ENCODE peak calls at places on chromosomes 16 and 17, in ten cellular contexts. L is heart right ventricle, O is upper lobe of right lung, Q is cardiac muscle cell, E is AG09309, W is heart left ventricle, C is progenitor cell of endocrine pancreas, K is fibroblast of the aortic adventitia, R is psoas muscle, A is brain microvascular endothelial cell. V is an unnamed sample.

GRCh38 chr16:59540621-59541020 is 806.5 kb upstream of the GOT2 start:
- DNase-seq in L (no peak), O (no peak), Q (no peak), E (no peak), W (no peak), C (no peak), K (no peak), R (no peak), A (peak), V (no peak)

GRCh38 chr17:34360571-34360970 is 2.5 kb downstream of the CCL1 start:
- DNase-seq in L (no peak), O (no peak), Q (no peak), E (no peak), W (no peak), C (no peak), K (no peak), R (no peak), A (no peak), V (no peak)

GRCh38 chr17:68182940-68183551 is 64.8 kb upstream of the AMZ2 start:
- DNase-seq in L (no peak), O (no peak), Q (no peak), E (no peak), W (no peak), C (no peak), K (no peak), R (no peak), A (no peak), V (no peak)

GRCh38 chr16:54720259-54720658 is 210.4 kb upstream of the IRX5 start:
- DNase-seq in L (no peak), O (no peak), Q (no peak), E (no peak), W (no peak), C (no peak), K (no peak), R (no peak), A (no peak), V (no peak)

GRCh38 chr16:84322749-84323148 is 28.1 kb downstream of the WFDC1 start:
- DNase-seq in L (no peak), O (peak), Q (no peak), E (no peak), W (no peak), C (no peak), K (no peak), R (no peak), A (no peak), V (no peak)

GRCh38 chr17:17713839-17714238 is 32.6 kb downstream of the RAI1 start:
- DNase-seq in L (peak), O (peak), Q (peak), E (no peak), W (peak), C (no peak), K (peak), R (no peak), A (peak), V (no peak)

GRCh38 chr16:81904320-81904719 is 107.0 kb downstream of the SDR42E1 start:
- DNase-seq in L (no peak), O (no peak), Q (no peak), E (no peak), W (no peak), C (no peak), K (no peak), R (no peak), A (no peak), V (no peak)

GRCh38 chr16:30668393-30668792 is 10.2 kb downstream of the FBRS start:
- DNase-seq in L (no peak), O (no peak), Q (no peak), E (no peak), W (no peak), C (no peak), K (no peak), R (no peak), A (no peak), V (no peak)

GRCh38 chr16:23742761-23743160 is 12.1 kb upstream of the CHP2 start:
- DNase-seq in L (no peak), O (no peak), Q (no peak), E (no peak), W (no peak), C (no peak), K (no peak), R (no peak), A (no peak), V (no peak)

GRCh38 chr16:88882358-88883030 is 16.0 kb upstream of the PABPN1L start:
- DNase-seq in L (no peak), O (no peak), Q (no peak), E (no peak), W (no peak), C (no peak), K (no peak), R (no peak), A (no peak), V (no peak)

GRCh38 chr17:8226536-8227237 is 16.3 kb upstream of the AURKB start:
- DNase-seq in L (peak), O (peak), Q (peak), E (peak), W (peak), C (peak), K (peak), R (peak), A (peak), V (peak)

GRCh38 chr17:59830007-59830630 is 62.6 kb downstream of the TUBD1 start:
- DNase-seq in L (no peak), O (no peak), Q (peak), E (no peak), W (no peak), C (no peak), K (peak), R (no peak), A (peak), V (no peak)

GRCh38 chr16:85347213-85347591 is 234.9 kb upstream of the CIBAR2 start:
- DNase-seq in L (no peak), O (no peak), Q (peak), E (no peak), W (no peak), C (no peak), K (no peak), R (no peak), A (no peak), V (no peak)

GRCh38 chr16:1323296-1324239 is 9.9 kb upstream of the BAIAP3 start:
- DNase-seq in L (no peak), O (no peak), Q (no peak), E (no peak), W (no peak), C (no peak), K (no peak), R (no peak), A (no peak), V (no peak)

GRCh38 chr17:75736173-75736835 is 15.0 kb downstream of the ITGB4 start:
- DNase-seq in L (no peak), O (no peak), Q (no peak), E (no peak), W (no peak), C (no peak), K (no peak), R (no peak), A (no peak), V (no peak)

GRCh38 chr17:82864721-82865240 is 25.0 kb upstream of the ZNF750 start:
- DNase-seq in L (no peak), O (no peak), Q (no peak), E (no peak), W (no peak), C (no peak), K (no peak), R (no peak), A (no peak), V (no peak)

GRCh38 chr17:66126231-66126630 is 65.7 kb downstream of the CEP112 start:
- DNase-seq in L (no peak), O (no peak), Q (peak), E (no peak), W (no peak), C (no peak), K (peak), R (no peak), A (no peak), V (no peak)
- TF ChIP-seq CTCF in L (no peak), O (no peak), Q (no peak), E (no peak), W (no peak), C (no peak), K (no peak), R (no peak), A (no peak), V (no peak)

DNA sequence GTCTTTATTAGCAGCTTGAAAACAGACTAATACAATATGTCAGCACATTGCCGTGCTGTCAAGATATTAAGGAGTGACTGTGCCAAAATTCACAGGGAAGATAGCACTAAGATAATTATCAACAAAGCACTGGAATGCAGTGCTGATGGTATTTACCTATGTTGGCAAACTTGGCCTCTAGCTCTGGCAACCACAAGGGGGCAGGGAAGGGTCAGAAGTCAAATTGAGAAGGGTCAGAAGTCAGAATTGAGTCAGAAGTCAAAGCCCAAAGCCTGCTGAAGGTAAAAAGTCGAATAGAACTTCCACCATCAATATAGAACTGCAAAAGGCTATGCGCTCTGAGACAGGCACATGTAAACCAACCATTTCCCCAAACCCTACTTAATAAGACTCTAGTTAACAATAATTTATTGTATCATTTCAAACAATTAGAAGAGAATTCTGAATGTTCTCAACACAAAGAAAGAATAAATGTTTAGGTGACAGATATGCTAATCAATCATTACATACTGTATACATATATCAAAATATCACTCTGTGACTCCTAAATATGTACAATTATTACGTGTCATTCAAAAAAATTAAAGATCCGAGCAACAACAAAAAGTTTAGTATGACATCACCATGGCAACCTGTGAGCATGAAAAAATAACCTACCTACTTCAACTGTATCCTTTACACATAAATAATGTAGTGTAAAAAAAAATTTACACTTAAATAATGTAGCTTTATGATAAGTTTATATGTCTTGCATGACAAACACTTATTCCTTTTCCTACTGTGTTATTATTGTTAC is 916.1 kb downstream of the KCNJ2 start:
- DNase-seq in L (no peak), O (no peak), Q (peak), E (no peak), W (no peak), C (peak), K (no peak), R (no peak), A (no peak), V (peak)
- TF ChIP-seq CTCF in L (no peak), O (peak), Q (peak), E (peak), W (no peak), C (peak), K (no peak), R (no peak), A (peak), V (peak)

DNA sequence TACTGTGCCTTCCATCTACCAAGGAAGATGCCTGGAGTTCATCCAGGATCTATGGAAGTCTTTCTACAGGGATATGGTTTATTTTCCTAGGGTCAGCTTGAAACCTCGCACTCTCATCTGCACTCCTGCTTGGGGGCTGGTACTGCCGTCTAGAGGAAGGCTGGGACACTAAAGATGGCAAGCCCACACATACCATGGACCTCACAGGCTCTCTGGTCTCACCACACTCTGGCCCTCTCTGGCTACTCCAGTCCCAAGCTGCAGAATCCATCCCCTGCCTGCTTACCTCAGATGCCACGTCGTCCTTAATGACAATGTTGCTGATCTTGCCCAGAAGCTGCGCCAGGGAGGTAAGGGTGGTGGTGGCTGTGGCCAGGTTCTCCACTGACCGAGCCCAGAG is 2.1 kb upstream of the UNC119 start:
- DNase-seq in L (no peak), O (no peak), Q (no peak), E (no peak), W (no peak), C (no peak), K (peak), R (no peak), A (no peak), V (no peak)
- TF ChIP-seq CTCF in L (no peak), O (no peak), Q (no peak), E (no peak), W (no peak), C (no peak), K (peak), R (no peak), A (no peak), V (no peak)

GRCh38 chr17:29113334-29113733 is 66.9 kb downstream of the MYO18A start:
- DNase-seq in L (no peak), O (no peak), Q (no peak), E (no peak), W (no peak), C (no peak), K (no peak), R (peak), A (no peak), V (no peak)
- TF ChIP-seq CTCF in L (no peak), O (no peak), Q (peak), E (no peak), W (no peak), C (no peak), K (no peak), R (peak), A (peak), V (no peak)

V was measured in glutamatergic neuron.